ENCODE peak calls at places on chromosomes 7 and 10, in five cellular contexts. N is iPS-NIHi11; U is CD4-positive, CD25-positive, alpha-beta regulatory T cell; X is IMR-90; M is T1000. I is an unnamed sample.

GRCh38 chr10:32929634-32930033 is 28.4 kb downstream of the ITGB1 start:
- DNase-seq in U (no peak), X (no peak), N (no peak), M (no peak), I (no peak)

GRCh38 chr7:1662101-1662500 is 8.0 kb upstream of the ELFN1 start:
- DNase-seq in U (no peak), M (no peak), N (peak; percentile 3), X (no peak), I (no peak)

GRCh38 chr10:113121153-113121552 is 171.1 kb downstream of the TCF7L2 start:
- DNase-seq in X (no peak), N (no peak), M (no peak), U (no peak), I (peak; percentile 22)

GRCh38 chr7:117458977-117459583 is 20.7 kb upstream of the CFTR start:
- DNase-seq in U (peak; percentile 8), N (no peak), M (no peak), X (peak; percentile 44), I (peak; percentile 49)

GRCh38 chr7:44969049-44969700 is 9.6 kb downstream of the MYO1G start:
- DNase-seq in N (no peak), U (no peak), M (no peak), X (no peak), I (no peak)

GRCh38 chr7:106057962-106058901 is 53.9 kb downstream of the SYPL1 start:
- DNase-seq in U (peak; percentile 24), N (no peak), M (no peak), X (no peak), I (no peak)

GRCh38 chr10:78744521-78745090 is 324.2 kb upstream of the ZMIZ1 start:
- DNase-seq in M (no peak), U (no peak), X (no peak), N (peak; percentile 42), I (no peak)

GRCh38 chr7:42236266-42237161 is 495 bp downstream of the GLI3 start:
- DNase-seq in U (peak; percentile 4), N (peak; percentile 38), X (peak; percentile 72), M (no peak), I (peak; percentile 43)

GRCh38 chr10:127145173-127145572 is 51.2 kb downstream of the INSYN2A start:
- DNase-seq in M (peak; percentile 48), N (no peak), U (no peak), X (peak; percentile 91), I (no peak)

GRCh38 chr10:24501312-24501711 is 222.4 kb downstream of the ARHGAP21 start:
- DNase-seq in X (no peak), U (no peak), M (no peak), N (no peak), I (no peak)

GRCh38 chr10:16440396-16441105 is 3.7 kb downstream of the PTER start:
- DNase-seq in X (no peak), U (peak; percentile 9), M (no peak), N (no peak), I (no peak)

GRCh38 chr7:77655836-77656455 is 40.3 kb upstream of the RSBN1L start:
- DNase-seq in U (no peak), X (peak; percentile 19), N (no peak), M (no peak), I (no peak)

GRCh38 chr7:80967536-80968297 is 48.9 kb upstream of the SEMA3C start:
- DNase-seq in U (no peak), N (no peak), X (no peak), M (no peak), I (no peak)

GRCh38 chr7:98488167-98488566 is 87.3 kb upstream of the BAIAP2L1 start:
- DNase-seq in X (no peak), M (no peak), U (no peak), N (no peak), I (no peak)

GRCh38 chr10:72086466-72087391 is 1.6 kb downstream of the SPOCK2 start:
- DNase-seq in X (peak; percentile 19), U (peak; percentile 90), M (no peak), N (peak; percentile 72), I (no peak)

GRCh38 chr10:24382045-24382444 is 173.1 kb downstream of the KIAA1217 start:
- DNase-seq in U (no peak), X (no peak), N (no peak), M (no peak), I (no peak)

GRCh38 chr10:91635401-91636400 is 2.8 kb upstream of the PPP1R3C start:
- DNase-seq in M (peak; percentile 43), N (peak; percentile 66), X (peak; percentile 81), U (peak; percentile 62), I (peak; percentile 86)

GRCh38 chr10:124649209-124649608 is 95.0 kb downstream of the FAM53B start:
- DNase-seq in X (no peak), U (no peak), N (no peak), M (no peak), I (no peak)

GRCh38 chr7:118005021-118005420 is 131.8 kb upstream of the CTTNBP2 start:
- DNase-seq in N (peak; percentile 13), X (no peak), M (no peak), U (no peak), I (no peak)

GRCh38 chr7:3301831-3302618 is 973 bp downstream of the SDK1 start:
- DNase-seq in X (peak; percentile 29), U (no peak), M (peak; percentile 17), N (peak; percentile 23), I (no peak)

GRCh38 chr7:108067844-108068243 is 62.3 kb downstream of the LAMB4 start:
- DNase-seq in M (no peak), N (no peak), U (no peak), X (no peak), I (no peak)